ENCODE peak calls at places on chromosomes 12 and 14, in five cellular contexts. L is endothelial cell; J is activated CD4-positive, CD25-positive, alpha-beta regulatory T cell treated with anti-CD3 and anti-CD28 coated beads, Interleukin-2, amount 50 U/mL, for 16 hours; X is NCI-H69; R is iPS DF 6.9. W is an unnamed sample.
A peak's percentile ranks its signal among the peaks of the same experiment; 100 is the strongest.

GRCh38 chr12:28535216-28535615 is 345.0 kb downstream of the CCDC91 start:
- DNase-seq in J (no peak), L (no peak), R (no peak), X (no peak), W (no peak)

GRCh38 chr12:24991209-24992049 is 42.5 kb upstream of the BCAT1 start:
- DNase-seq in L (no peak), R (peak; percentile 13), J (no peak), X (peak; percentile 77), W (no peak)

GRCh38 chr14:29941401-29941800 is 13.8 kb upstream of the PRKD1 start:
- DNase-seq in J (no peak), X (no peak), R (no peak), L (no peak), W (no peak)

GRCh38 chr12:42691991-42692557 is 102.5 kb upstream of the PRICKLE1 start:
- DNase-seq in X (no peak), J (no peak), L (no peak), R (no peak), W (no peak)

GRCh38 chr12:109182041-109182839 is 65.9 kb downstream of the ACACB start:
- DNase-seq in L (no peak), X (no peak), R (no peak), J (no peak), W (no peak)

GRCh38 chr12:42213954-42214426 is 24.1 kb downstream of the YAF2 start:
- DNase-seq in X (peak; percentile 64), R (no peak), J (no peak), L (no peak), W (peak; percentile 67)

GRCh38 chr14:68510951-68511726 is 281.7 kb downstream of the ZFP36L1 start:
- DNase-seq in J (no peak), X (no peak), R (no peak), L (no peak), W (no peak)

GRCh38 chr14:55446833-55447232 is 6.4 kb upstream of the TBPL2 start:
- DNase-seq in X (no peak), L (no peak), R (no peak), J (no peak), W (no peak)

GRCh38 chr14:61360796-61361526 is 39.6 kb downstream of the PRKCH start:
- DNase-seq in J (no peak), R (no peak), L (no peak), X (peak; percentile 13), W (no peak)

GRCh38 chr14:32350020-32350419 is 20.9 kb downstream of the AKAP6 start:
- DNase-seq in X (no peak), R (no peak), J (no peak), L (no peak), W (no peak)

GRCh38 chr12:47396902-47397663 is 308.7 kb downstream of the RPAP3 start:
- DNase-seq in R (no peak), X (no peak), J (no peak), L (no peak), W (no peak)

GRCh38 chr14:51293149-51293925 is 53.3 kb downstream of the TMX1 start:
- DNase-seq in J (no peak), R (no peak), X (no peak), L (no peak), W (peak; percentile 35)

GRCh38 chr12:78204926-78205325 is 374.2 kb downstream of the NAV3 start:
- DNase-seq in L (no peak), J (no peak), X (no peak), R (no peak), W (no peak)

GRCh38 chr14:104968541-104969401 is 9.4 kb downstream of the AHNAK2 start:
- DNase-seq in X (peak; percentile 69), R (no peak), J (no peak), L (no peak), W (peak; percentile 36)

GRCh38 chr12:88860846-88861245 is 280.6 kb upstream of the KITLG start:
- DNase-seq in R (no peak), X (no peak), L (no peak), J (no peak), W (no peak)

GRCh38 chr12:58174316-58174715 is 232.9 kb downstream of the ATP23 start:
- DNase-seq in J (no peak), X (no peak), L (no peak), R (no peak), W (no peak)

GRCh38 chr14:84535491-84535890 is 994.5 kb upstream of the FLRT2 start:
- DNase-seq in X (no peak), J (no peak), L (no peak), R (no peak), W (no peak)

GRCh38 chr12:89166525-89166934 is 185.8 kb downstream of the DUSP6 start:
- DNase-seq in L (no peak), R (no peak), J (no peak), X (no peak), W (no peak)

GRCh38 chr12:131209082-131210070 is 255.7 kb downstream of the ADGRD1 start:
- DNase-seq in R (no peak), L (no peak), X (no peak), J (no peak), W (no peak)

GRCh38 chr12:21607701-21608100 is 3.1 kb upstream of the GYS2 start:
- DNase-seq in L (no peak), R (no peak), X (no peak), J (no peak), W (no peak)

GRCh38 chr12:27901959-27902358 is 70.6 kb downstream of the PTHLH start:
- DNase-seq in J (no peak), X (peak; percentile 17), R (no peak), L (no peak), W (no peak)

GRCh38 chr14:33655421-33655820 is 295.5 kb downstream of the EGLN3 start:
- DNase-seq in X (no peak), L (no peak), J (no peak), R (no peak), W (no peak)

GRCh38 chr12:29148958-29149690 is at the start of gene FAR2:
- DNase-seq in X (peak; percentile 35), L (peak; percentile 70), R (no peak), J (no peak), W (peak; percentile 56)

GRCh38 chr14:73795974-73796373 is 55.7 kb upstream of the PTGR2 start:
- DNase-seq in L (no peak), J (no peak), R (no peak), X (no peak), W (no peak)

GRCh38 chr14:105944632-105945610 is 418.5 kb downstream of the TMEM121 start:
- DNase-seq in X (peak; percentile 87), L (no peak), R (no peak), J (peak; percentile 60), W (peak; percentile 64)

GRCh38 chr12:104494137-104494815 is 37.5 kb downstream of the CHST11 start:
- DNase-seq in J (peak; percentile 51), L (no peak), R (no peak), X (no peak), W (no peak)

GRCh38 chr14:86639146-86639545 is 1109.2 kb downstream of the FLRT2 start:
- DNase-seq in L (no peak), R (no peak), X (no peak), J (no peak), W (no peak)

GRCh38 chr12:32290411-32290810 is 108.9 kb upstream of the FGD4 start:
- DNase-seq in R (no peak), X (no peak), J (no peak), L (no peak), W (no peak)